ENCODE peak calls at places on chromosomes 11 and 22, in seven cellular contexts. E, I, B, T, Q, J and G are unnamed samples.

GRCh38 chr11:72627594-72628281 is 46.5 kb downstream of the PDE2A start:
- DNase-seq in E (no peak), I (no peak), B (no peak), T (no peak), Q (no peak), J (no peak), G (no peak)

GRCh38 chr11:10032991-10033390 is 261.0 kb downstream of the SBF2 start:
- DNase-seq in E (peak), I (no peak), B (no peak), T (no peak), Q (no peak), J (no peak), G (no peak)

GRCh38 chr11:14972581-14973490 is 685 bp upstream of the CALCA start:
- DNase-seq in E (no peak), I (no peak), B (no peak), T (no peak), Q (no peak), J (no peak), G (no peak)

GRCh38 chr22:19579880-19580279 is 55.7 kb upstream of the CLDN5 start:
- DNase-seq in E (no peak), I (peak), B (peak), T (no peak), Q (no peak), J (no peak), G (no peak)

GRCh38 chr11:59182457-59183151 is 10.7 kb downstream of the DTX4 start:
- DNase-seq in E (no peak), I (peak), B (no peak), T (no peak), Q (no peak), J (peak), G (no peak)

GRCh38 chr11:122754553-122755322 is 83.6 kb upstream of the CRTAM start:
- DNase-seq in E (no peak), I (peak), B (no peak), T (no peak), Q (peak), J (peak), G (peak)

GRCh38 chr22:21840236-21840823 is 27.1 kb downstream of the MAPK1 start:
- DNase-seq in E (no peak), I (no peak), B (no peak), T (no peak), Q (no peak), J (no peak), G (no peak)

GRCh38 chr22:18970180-18970947 is 34.3 kb upstream of the PRODH start:
- DNase-seq in E (no peak), I (peak), B (no peak), T (peak), Q (no peak), J (no peak), G (no peak)

GRCh38 chr11:70836071-70836470 is 416.3 kb downstream of the SHANK2 start:
- DNase-seq in E (no peak), I (no peak), B (no peak), T (no peak), Q (no peak), J (no peak), G (no peak)

GRCh38 chr11:76626921-76627391 is 43.6 kb downstream of the LRRC32 start:
- DNase-seq in E (peak), I (no peak), B (peak), T (no peak), Q (no peak), J (no peak), G (no peak)

GRCh38 chr11:65492637-65493366 is 6.0 kb upstream of the MALAT1 start:
- DNase-seq in E (peak), I (no peak), B (peak), T (no peak), Q (no peak), J (no peak), G (no peak)

GRCh38 chr11:65180877-65181568 is 705 bp upstream of the CAPN1 start:
- DNase-seq in E (peak), I (peak), B (peak), T (peak), Q (no peak), J (peak), G (peak)

GRCh38 chr22:18048041-18048440 is 23.7 kb upstream of the MICAL3 start:
- DNase-seq in E (no peak), I (no peak), B (no peak), T (no peak), Q (no peak), J (no peak), G (no peak)

GRCh38 chr11:112364962-112365481 is 104.4 kb upstream of the PLET1 start:
- DNase-seq in E (peak), I (no peak), B (no peak), T (no peak), Q (no peak), J (peak), G (no peak)

GRCh38 chr11:123137496-123138270 is 57.4 kb downstream of the CLMP start:
- DNase-seq in E (peak), I (no peak), B (no peak), T (no peak), Q (peak), J (no peak), G (no peak)

GRCh38 chr22:39139933-39140332 is 12.5 kb downstream of the CBX7 start:
- DNase-seq in E (no peak), I (no peak), B (no peak), T (no peak), Q (no peak), J (peak), G (no peak)

GRCh38 chr11:126118806-126119205 is 56.1 kb upstream of the CDON start:
- DNase-seq in E (no peak), I (no peak), B (no peak), T (no peak), Q (no peak), J (no peak), G (no peak)

GRCh38 chr22:45726081-45726480 is 54.4 kb downstream of the ATXN10 start:
- DNase-seq in E (no peak), I (no peak), B (no peak), T (no peak), Q (no peak), J (no peak), G (no peak)

GRCh38 chr22:49051491-49052022 is 776.1 kb downstream of the BRD1 start:
- DNase-seq in E (no peak), I (no peak), B (no peak), T (no peak), Q (no peak), J (no peak), G (no peak)

GRCh38 chr11:45238724-45239123 is 47.4 kb downstream of the SYT13 start:
- DNase-seq in E (peak), I (no peak), B (no peak), T (peak), Q (no peak), J (no peak), G (no peak)

GRCh38 chr22:33918676-33919590 is 1.3 kb downstream of the LARGE1 start:
- DNase-seq in E (peak), I (no peak), B (no peak), T (no peak), Q (no peak), J (peak), G (no peak)

GRCh38 chr11:64571410-64572091 is 19.5 kb upstream of the SLC22A12 start:
- DNase-seq in E (no peak), I (peak), B (no peak), T (no peak), Q (no peak), J (peak), G (no peak)

GRCh38 chr22:49554296-49554625 is 273.4 kb downstream of the BRD1 start:
- DNase-seq in E (no peak), I (no peak), B (no peak), T (no peak), Q (no peak), J (no peak), G (no peak)

GRCh38 chr22:46846154-46846831 is 83.8 kb downstream of the TBC1D22A start:
- DNase-seq in E (peak), I (no peak), B (no peak), T (no peak), Q (no peak), J (no peak), G (no peak)

GRCh38 chr11:63961608-63962412 is 12.6 kb upstream of the COX8A start:
- DNase-seq in E (peak), I (peak), B (no peak), T (no peak), Q (no peak), J (peak), G (no peak)

GRCh38 chr11:118275184-118275583 is 11.1 kb upstream of the MPZL2 start:
- DNase-seq in E (no peak), I (no peak), B (no peak), T (no peak), Q (no peak), J (no peak), G (no peak)

GRCh38 chr11:35005156-35005780 is 88.8 kb downstream of the PDHX start:
- DNase-seq in E (no peak), I (no peak), B (no peak), T (no peak), Q (no peak), J (no peak), G (no peak)

GRCh38 chr22:37503850-37504249 is 15.4 kb downstream of the CARD10 start:
- DNase-seq in E (no peak), I (no peak), B (no peak), T (peak), Q (no peak), J (peak), G (no peak)

GRCh38 chr11:30717621-30718020 is 131.5 kb upstream of the MPPED2 start:
- DNase-seq in E (no peak), I (no peak), B (no peak), T (no peak), Q (no peak), J (no peak), G (no peak)

GRCh38 chr22:44371741-44372525 is 59.2 kb upstream of the SHISAL1 start:
- DNase-seq in E (no peak), I (no peak), B (no peak), T (no peak), Q (no peak), J (no peak), G (no peak)

GRCh38 chr22:38347181-38347943 is 30.1 kb upstream of the CSNK1E start:
- DNase-seq in E (no peak), I (no peak), B (no peak), T (no peak), Q (no peak), J (no peak), G (no peak)

GRCh38 chr11:93648168-93648567 is 13.3 kb upstream of the CEP295 start:
- DNase-seq in E (peak), I (no peak), B (no peak), T (no peak), Q (no peak), J (peak), G (no peak)

DNA sequence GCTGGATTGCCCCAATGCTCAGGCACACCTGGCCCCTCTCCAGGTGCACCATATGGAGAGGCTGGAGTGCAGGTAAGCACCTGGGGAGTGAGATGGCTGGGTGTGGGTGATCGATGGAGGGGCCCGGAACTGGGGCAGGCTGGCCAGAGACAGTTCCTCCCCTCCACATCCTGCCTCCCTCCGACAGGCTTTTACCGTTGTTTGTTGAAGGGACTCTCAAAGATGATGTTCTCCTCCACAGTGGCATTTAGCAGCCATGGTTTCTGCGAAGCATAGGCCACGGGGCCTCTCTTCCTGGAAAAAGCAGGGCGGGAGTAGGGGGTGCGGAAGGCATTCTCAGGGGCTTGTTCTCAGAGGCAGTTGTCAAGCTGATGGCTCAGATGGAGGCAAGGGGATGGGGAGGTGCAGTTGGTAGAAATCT is 25.9 kb upstream of the KCNJ11 start:
- DNase-seq in E (no peak), I (no peak), B (no peak), T (no peak), Q (no peak), J (no peak), G (no peak)
- TF ChIP-seq CEBPB in E (no peak), I (no peak), B (no peak), T (no peak), Q (no peak), J (no peak), G (no peak)

DNA sequence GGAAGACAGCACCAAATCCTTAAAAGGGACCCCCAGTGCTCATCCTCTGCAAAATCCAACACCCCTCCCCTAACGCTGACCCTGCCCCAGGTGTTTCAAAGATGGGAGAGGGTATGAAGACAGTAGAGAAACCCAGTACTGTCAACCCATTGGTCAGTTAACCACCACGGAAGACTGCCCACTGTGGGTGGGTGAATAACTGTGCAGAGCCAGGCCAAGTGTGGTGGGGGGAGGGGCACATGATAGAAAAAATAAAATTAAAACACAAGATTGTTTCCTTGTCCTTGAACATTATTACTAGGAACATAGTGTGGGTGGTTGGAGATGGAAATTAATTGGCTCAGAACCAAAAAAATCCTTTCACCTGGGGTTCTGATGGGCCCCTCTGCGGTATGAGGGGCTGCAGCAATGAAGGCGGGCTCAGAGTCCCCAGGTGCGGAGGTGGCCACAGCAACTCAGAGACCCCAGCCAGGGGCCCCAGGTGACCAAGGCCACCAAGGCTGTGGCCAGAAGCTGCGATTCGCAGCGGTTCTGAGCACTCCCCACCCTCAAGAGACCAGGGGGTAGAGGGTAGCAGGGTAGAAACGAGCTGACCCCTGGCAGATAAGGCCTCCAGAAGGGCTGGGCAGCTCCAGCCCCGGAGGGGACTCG is 1.1 kb downstream of the TNKS1BP1 start:
- DNase-seq in E (peak), I (peak), B (no peak), T (peak), Q (no peak), J (no peak), G (no peak)
- TF ChIP-seq CEBPB in E (no peak), I (no peak), B (no peak), T (no peak), Q (no peak), J (no peak), G (no peak)

DNA sequence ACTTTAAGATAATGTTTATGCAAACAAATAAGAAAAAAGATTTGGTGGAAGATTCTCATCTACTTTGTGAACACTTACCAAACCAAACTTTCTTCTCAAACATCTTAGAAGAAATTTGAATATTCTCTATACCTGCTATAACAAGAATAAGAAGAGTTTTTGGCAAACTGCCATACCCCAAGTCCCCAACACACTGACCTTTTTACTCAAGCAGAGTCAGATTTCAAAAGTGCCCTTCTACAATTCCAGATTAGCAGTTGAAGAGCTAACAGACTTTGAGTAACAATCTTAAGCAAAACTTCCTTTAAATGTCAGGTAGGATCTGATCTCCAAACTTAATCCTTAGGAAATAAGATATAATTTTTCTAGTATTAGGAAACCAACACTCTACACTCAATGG is 33.9 kb downstream of the TSG101 start:
- DNase-seq in E (no peak), I (no peak), B (no peak), T (no peak), Q (no peak), J (no peak), G (no peak)
- TF ChIP-seq CEBPB in E (no peak), I (no peak), B (no peak), T (no peak), Q (no peak), J (no peak), G (no peak)

GRCh38 chr11:60500276-60500935 is 7.8 kb downstream of the MS4A12 start:
- DNase-seq in E (no peak), I (no peak), B (no peak), T (no peak), Q (peak), J (no peak), G (no peak)

GRCh38 chr11:60498399-60498798 is 5.8 kb downstream of the MS4A12 start:
- DNase-seq in E (no peak), I (no peak), B (no peak), T (no peak), Q (no peak), J (no peak), G (no peak)

GRCh38 chr11:60504219-60504618 is 11.0 kb upstream of the MS4A13 start:
- DNase-seq in E (no peak), I (no peak), B (peak), T (no peak), Q (no peak), J (no peak), G (no peak)

GRCh38 chr11:60502221-60502775 is 9.7 kb downstream of the MS4A12 start:
- DNase-seq in E (no peak), I (no peak), B (no peak), T (no peak), Q (no peak), J (no peak), G (no peak)

DNA sequence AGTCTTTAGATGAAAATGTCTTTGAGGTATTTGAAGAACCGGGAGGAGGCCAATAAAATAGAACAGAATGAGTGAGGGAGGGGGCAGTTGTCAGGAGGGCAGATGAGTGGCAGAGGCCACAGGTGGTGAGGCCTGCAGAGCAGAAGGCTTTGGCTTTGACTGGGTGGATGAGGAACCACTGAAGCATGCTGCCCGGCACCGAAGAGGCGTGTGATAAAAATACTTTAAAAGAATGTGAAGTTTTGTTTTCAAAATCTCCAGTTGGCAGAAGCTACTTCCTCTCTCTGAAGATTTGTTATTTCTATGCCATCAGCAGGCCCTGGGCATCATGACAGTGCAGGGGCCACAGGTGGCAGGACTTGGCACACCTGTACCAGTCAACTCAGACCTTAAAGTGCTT is 6.3 kb downstream of the MS4A12 start:
- DNase-seq in E (no peak), I (no peak), B (peak), T (no peak), Q (no peak), J (no peak), G (no peak)
- TF ChIP-seq CEBPB in E (no peak), I (no peak), B (no peak), T (no peak), Q (no peak), J (no peak), G (no peak)